ENCODE peak calls at places on chromosomes 1 and 21, in four cellular contexts. One of them, this sample, is unnamed.

GRCh38 chr1:117339866-117340357 is 27.3 kb upstream of the MAN1A2 start:
- DNase-seq in pancreas: peak
- DNase-seq in AG10803: peak
- DNase-seq in fibroblast of pulmonary artery: peak
- DNase-seq in this sample: peak

GRCh38 chr1:187001198-187001904 is 172.6 kb downstream of the PLA2G4A start:
- DNase-seq in pancreas: no peak
- DNase-seq in AG10803: peak
- DNase-seq in fibroblast of pulmonary artery: peak
- DNase-seq in this sample: no peak

GRCh38 chr1:24438423-24438901 is 22.9 kb downstream of the NIPAL3 start:
- DNase-seq in pancreas: no peak
- DNase-seq in AG10803: peak
- DNase-seq in fibroblast of pulmonary artery: peak
- DNase-seq in this sample: no peak

GRCh38 chr1:42966688-42967609 is 8.3 kb upstream of the SLC2A1 start:
- DNase-seq in pancreas: peak
- DNase-seq in AG10803: peak
- DNase-seq in fibroblast of pulmonary artery: peak
- DNase-seq in this sample: peak

GRCh38 chr1:234972411-234973191 is 156.0 kb downstream of the TOMM20 start:
- DNase-seq in pancreas: no peak
- DNase-seq in AG10803: peak
- DNase-seq in fibroblast of pulmonary artery: no peak
- DNase-seq in this sample: peak

GRCh38 chr1:156657161-156657970 is 15.4 kb downstream of the BCAN start:
- DNase-seq in pancreas: peak
- DNase-seq in AG10803: peak
- DNase-seq in fibroblast of pulmonary artery: peak
- DNase-seq in this sample: peak

GRCh38 chr21:44960141-44961092 is 20.6 kb downstream of the SLX9 start:
- DNase-seq in pancreas: no peak
- DNase-seq in AG10803: no peak
- DNase-seq in fibroblast of pulmonary artery: no peak
- DNase-seq in this sample: no peak

GRCh38 chr1:35931424-35932157 is 686 bp downstream of the AGO3 start:
- DNase-seq in pancreas: peak
- DNase-seq in AG10803: no peak
- DNase-seq in fibroblast of pulmonary artery: no peak
- DNase-seq in this sample: peak

GRCh38 chr1:97144527-97144926 is 422.9 kb downstream of the PTBP2 start:
- DNase-seq in pancreas: no peak
- DNase-seq in AG10803: peak
- DNase-seq in fibroblast of pulmonary artery: peak
- DNase-seq in this sample: no peak

GRCh38 chr21:29091032-29091431 is 17.6 kb upstream of the CCT8 start:
- DNase-seq in pancreas: no peak
- DNase-seq in AG10803: peak
- DNase-seq in fibroblast of pulmonary artery: peak
- DNase-seq in this sample: no peak

GRCh38 chr1:113905435-113905861 is 322 bp downstream of the DCLRE1B start:
- DNase-seq in pancreas: no peak
- DNase-seq in AG10803: no peak
- DNase-seq in fibroblast of pulmonary artery: no peak
- DNase-seq in this sample: no peak

GRCh38 chr1:7783178-7783711 is 846 bp upstream of the PER3 start:
- DNase-seq in pancreas: peak
- DNase-seq in AG10803: peak
- DNase-seq in fibroblast of pulmonary artery: peak
- DNase-seq in this sample: peak

GRCh38 chr1:55214903-55215193 is 316 bp downstream of the USP24 start:
- DNase-seq in pancreas: no peak
- DNase-seq in AG10803: peak
- DNase-seq in fibroblast of pulmonary artery: peak
- DNase-seq in this sample: no peak

GRCh38 chr1:220511785-220512184 is 16.2 kb upstream of the MARK1 start:
- DNase-seq in pancreas: no peak
- DNase-seq in AG10803: no peak
- DNase-seq in fibroblast of pulmonary artery: peak
- DNase-seq in this sample: no peak

GRCh38 chr1:35345439-35345981 is 77.0 kb downstream of the ZMYM4 start:
- DNase-seq in pancreas: no peak
- DNase-seq in AG10803: no peak
- DNase-seq in fibroblast of pulmonary artery: peak
- DNase-seq in this sample: no peak

GRCh38 chr21:28220670-28221069 is 772.0 kb downstream of the LTN1 start:
- DNase-seq in pancreas: no peak
- DNase-seq in AG10803: peak
- DNase-seq in fibroblast of pulmonary artery: peak
- DNase-seq in this sample: no peak

GRCh38 chr1:31708324-31708723 is 4.5 kb upstream of the COL16A1 start:
- DNase-seq in pancreas: no peak
- DNase-seq in AG10803: peak
- DNase-seq in fibroblast of pulmonary artery: no peak
- DNase-seq in this sample: no peak

GRCh38 chr1:43054961-43055360 is 96.3 kb upstream of the SLC2A1 start:
- DNase-seq in pancreas: no peak
- DNase-seq in AG10803: no peak
- DNase-seq in fibroblast of pulmonary artery: no peak
- DNase-seq in this sample: no peak

GRCh38 chr1:160789702-160790611 is 6.0 kb upstream of the LY9 start:
- DNase-seq in pancreas: no peak
- DNase-seq in AG10803: no peak
- DNase-seq in fibroblast of pulmonary artery: no peak
- DNase-seq in this sample: no peak

GRCh38 chr1:231106347-231106746 is 55.5 kb upstream of the TRIM67 start:
- DNase-seq in pancreas: no peak
- DNase-seq in AG10803: peak
- DNase-seq in fibroblast of pulmonary artery: peak
- DNase-seq in this sample: no peak

GRCh38 chr1:95384570-95384969 is 150.6 kb downstream of the RWDD3 start:
- DNase-seq in pancreas: no peak
- DNase-seq in AG10803: no peak
- DNase-seq in fibroblast of pulmonary artery: peak
- DNase-seq in this sample: no peak

This sample was measured in left colon.